ENCODE peak calls at places on chromosome 22, in six cellular contexts. A is SK-N-SH, C is H1, I is K562, N is HepG2, W is GM12878. D is an unnamed sample.

GRCh38 chr22:19824197-19825015 is 30.3 kb downstream of the GNB1L start:
- DNase-seq in A (no peak), C (peak), I (no peak), N (peak), W (no peak), D (no peak)

GRCh38 chr22:49959782-49960158 is 802 bp upstream of the PIM3 start:
- DNase-seq in A (peak), C (no peak), I (no peak), N (peak), W (no peak), D (no peak)

GRCh38 chr22:26548303-26548702 is 36.0 kb upstream of the TFIP11 start:
- DNase-seq in A (no peak), C (no peak), I (no peak), N (no peak), W (no peak), D (no peak)

GRCh38 chr22:49765091-49765771 is 62.4 kb downstream of the BRD1 start:
- DNase-seq in A (peak), C (peak), I (no peak), N (no peak), W (no peak), D (no peak)

GRCh38 chr22:20192972-20193760 is 42.3 kb upstream of the CCDC188 start:
- DNase-seq in A (no peak), C (no peak), I (peak), N (no peak), W (no peak), D (no peak)

GRCh38 chr22:33971561-33971961 is 51.3 kb upstream of the LARGE1 start:
- DNase-seq in A (no peak), C (no peak), I (no peak), N (peak), W (no peak), D (no peak)

GRCh38 chr22:20745177-20745576 is 28.7 kb upstream of the SERPIND1 start:
- DNase-seq in A (no peak), C (no peak), I (no peak), N (no peak), W (no peak), D (no peak)

GRCh38 chr22:47174671-47175111 is 412.2 kb downstream of the TBC1D22A start:
- DNase-seq in A (no peak), C (no peak), I (no peak), N (no peak), W (no peak), D (no peak)

GRCh38 chr22:42434283-42434682 is 2.1 kb upstream of the NFAM1 start:
- DNase-seq in A (peak), C (no peak), I (no peak), N (no peak), W (no peak), D (no peak)

GRCh38 chr22:42433754-42434153 is 1.6 kb upstream of the NFAM1 start:
- DNase-seq in A (no peak), C (no peak), I (no peak), N (no peak), W (no peak), D (no peak)

GRCh38 chr22:42432818-42433217 is 615 bp upstream of the NFAM1 start:
- DNase-seq in A (no peak), C (no peak), I (no peak), N (no peak), W (no peak), D (no peak)

GRCh38 chr22:42436402-42436801 is 4.2 kb upstream of the NFAM1 start:
- DNase-seq in A (no peak), C (no peak), I (no peak), N (no peak), W (no peak), D (no peak)

DNA sequence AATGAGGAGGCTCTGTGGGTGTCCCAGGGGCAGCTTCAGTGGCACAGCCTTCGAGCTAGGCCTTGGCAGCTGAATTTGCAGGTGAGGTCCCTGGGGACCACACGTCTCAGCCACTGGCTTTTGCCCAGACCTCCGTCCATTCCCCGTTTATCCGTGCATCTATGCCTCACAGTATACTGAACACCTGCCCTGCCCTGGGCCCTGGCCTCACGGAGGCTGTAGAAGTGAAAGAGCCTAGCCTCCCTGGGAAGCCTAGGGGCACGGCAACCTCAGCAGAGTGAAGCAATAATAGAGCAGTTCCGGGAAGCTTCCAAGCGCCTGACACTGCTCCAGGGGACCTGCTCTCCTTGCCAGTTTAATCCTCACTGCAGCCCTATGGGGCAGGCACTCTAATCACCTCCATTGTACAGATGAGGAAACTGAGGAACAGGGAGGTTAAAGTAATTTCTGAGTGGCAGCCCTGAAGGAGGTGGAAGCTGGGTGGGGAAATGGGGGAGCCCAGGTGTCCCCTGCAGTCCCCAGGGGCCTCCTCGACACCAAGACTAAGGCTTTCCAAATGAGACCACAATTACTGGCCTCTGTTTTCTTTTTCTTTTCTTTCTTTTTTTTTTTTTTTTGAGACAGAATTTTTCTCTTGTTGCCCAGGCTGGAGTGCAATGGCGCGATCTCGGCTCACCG is 2.7 kb upstream of the NFAM1 start:
- DNase-seq in A (no peak), C (no peak), I (no peak), N (no peak), W (no peak), D (no peak)
- H3K4me2 ChIP-seq in A (no peak), C (no peak), I (no peak), N (peak), W (peak), D (no peak)

DNA sequence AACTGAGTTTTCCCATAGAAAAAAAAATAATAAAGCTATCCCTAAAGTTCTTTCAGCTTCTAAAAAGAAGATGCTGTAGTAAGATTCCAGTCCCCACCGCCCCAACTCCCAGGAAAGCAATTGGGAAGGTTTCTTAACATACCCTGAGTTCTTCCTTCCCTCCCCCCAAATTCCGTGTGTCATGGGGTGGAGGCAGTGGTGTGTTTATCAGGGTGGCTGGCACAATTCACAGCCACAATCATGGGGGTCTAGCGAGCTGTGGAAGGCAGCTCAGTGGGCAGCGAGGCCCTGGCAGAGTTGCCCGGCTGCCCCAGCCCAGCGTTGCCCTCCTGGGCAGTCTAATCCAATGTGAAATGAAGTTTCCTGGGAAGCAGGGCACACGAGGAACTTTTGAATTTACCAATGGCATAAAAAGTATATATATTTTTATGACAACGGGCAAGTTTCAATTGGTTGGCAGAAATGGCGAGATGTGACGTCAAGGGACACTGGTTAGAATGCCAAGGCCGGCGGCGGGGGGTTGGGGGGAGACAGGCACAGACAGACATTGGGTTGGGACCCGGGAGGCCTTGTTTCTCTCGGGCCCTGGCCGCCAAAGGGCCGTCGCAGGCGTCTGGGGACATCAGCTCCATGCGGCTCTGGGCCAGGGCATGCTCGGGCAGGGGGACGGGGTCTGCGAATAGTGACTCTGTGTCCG is 80.7 kb upstream of the PPARA start:
- DNase-seq in A (peak), C (no peak), I (no peak), N (no peak), W (no peak), D (no peak)
- TF ChIP-seq EP300 in A (peak), C (no peak), I (no peak), N (no peak), W (no peak), D (no peak)

GRCh38 chr22:36510966-36511881 is 4.4 kb upstream of the FOXRED2 start:
- DNase-seq in A (peak), C (peak), I (peak), N (peak), W (no peak), D (peak)

GRCh38 chr22:36506637-36507517 is at the start of gene FOXRED2:
- DNase-seq in A (peak), C (peak), I (peak), N (peak), W (no peak), D (peak)

GRCh38 chr22:36507518-36508010 is 724 bp upstream of the FOXRED2 start:
- DNase-seq in A (no peak), C (no peak), I (no peak), N (no peak), W (no peak), D (no peak)

GRCh38 chr22:36512333-36512732 is 5.5 kb upstream of the FOXRED2 start:
- DNase-seq in A (no peak), C (no peak), I (no peak), N (no peak), W (no peak), D (no peak)

DNA sequence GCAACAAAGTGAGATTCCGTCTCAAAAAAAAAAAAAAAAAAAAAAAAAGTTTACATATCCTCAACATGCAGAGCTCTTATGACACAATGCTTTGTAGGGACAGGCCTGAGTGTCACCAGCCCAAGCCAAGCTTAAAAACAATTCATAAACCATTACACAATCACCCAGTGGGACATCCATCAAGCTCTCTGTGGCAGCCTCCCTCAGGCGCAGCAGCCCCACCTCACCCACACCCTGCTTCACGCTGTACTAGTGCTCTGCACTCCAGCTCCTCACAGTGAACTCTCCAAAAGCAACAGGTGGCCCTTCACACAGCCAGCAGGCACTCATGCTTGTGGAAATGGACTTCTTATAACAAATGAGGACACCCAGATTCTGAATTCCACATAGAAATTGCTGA is 3.5 kb upstream of the FOXRED2 start:
- DNase-seq in A (no peak), C (no peak), I (no peak), N (no peak), W (no peak), D (no peak)
- H3K4me2 ChIP-seq in A (no peak), C (no peak), I (no peak), N (no peak), W (no peak), D (no peak)

DNA sequence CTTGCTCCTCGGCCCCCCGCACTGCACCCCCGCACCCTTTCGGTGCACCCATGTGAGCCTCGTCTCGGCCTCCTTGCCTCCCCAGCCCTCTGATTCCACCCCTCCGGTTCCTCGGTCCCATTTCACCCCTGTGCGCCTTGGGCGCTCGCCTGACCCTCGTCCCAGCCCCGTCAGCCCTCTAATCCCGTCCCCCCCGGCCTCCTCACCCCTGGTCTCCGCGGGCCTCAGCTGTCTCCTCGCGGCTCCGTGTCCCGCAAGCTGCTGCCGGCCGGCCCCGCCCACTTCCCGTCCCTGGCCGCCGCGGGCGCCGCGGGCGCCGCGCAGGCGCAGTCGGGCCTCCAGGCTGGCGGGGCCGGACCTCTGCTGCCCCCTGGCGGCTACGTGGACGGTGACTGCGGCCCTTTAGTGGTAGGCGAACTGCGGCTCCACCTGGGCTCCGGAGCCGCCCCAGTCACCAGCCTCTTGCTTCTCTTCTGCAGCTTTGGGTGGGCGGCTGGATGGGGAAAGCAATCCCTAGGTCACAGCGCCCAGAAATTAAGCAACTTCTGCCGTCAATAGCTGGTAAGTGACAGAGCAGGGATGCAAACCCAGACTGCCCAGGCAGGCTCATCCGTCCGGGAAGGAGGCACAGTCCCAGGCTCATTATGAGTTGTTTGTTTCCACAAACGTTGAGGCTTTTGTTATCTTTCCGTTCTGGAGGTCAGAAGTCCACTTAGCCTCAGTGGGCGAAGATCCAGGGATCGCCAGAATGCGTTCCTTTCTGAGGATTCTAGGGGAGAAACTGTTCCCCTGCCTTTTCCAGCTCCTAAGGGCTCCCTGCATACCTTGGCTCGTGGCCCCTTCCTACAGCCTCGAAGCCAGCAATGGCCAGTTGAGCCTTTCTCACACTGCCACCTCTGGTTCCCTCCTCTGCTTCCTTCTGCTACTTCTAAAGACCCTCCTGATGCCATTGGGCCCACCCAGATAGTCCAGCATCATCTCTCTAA is at the start of gene PPM1F:
- DNase-seq in A (peak), C (peak), I (peak), N (peak), W (peak), D (peak)
- TF ChIP-seq EP300 in A (no peak), C (no peak), I (peak), N (no peak), W (no peak), D (no peak)

GRCh38 chr22:22773979-22774738 is 113.5 kb upstream of the IGLL5 start:
- DNase-seq in A (no peak), C (no peak), I (no peak), N (no peak), W (no peak), D (no peak)

GRCh38 chr22:22772396-22772795 is 115.2 kb upstream of the IGLL5 start:
- DNase-seq in A (no peak), C (no peak), I (no peak), N (no peak), W (no peak), D (no peak)

GRCh38 chr22:22771696-22772377 is 115.8 kb upstream of the IGLL5 start:
- DNase-seq in A (no peak), C (no peak), I (no peak), N (no peak), W (no peak), D (no peak)

GRCh38 chr22:22772883-22773282 is 114.7 kb upstream of the IGLL5 start:
- DNase-seq in A (no peak), C (no peak), I (no peak), N (no peak), W (no peak), D (no peak)

DNA sequence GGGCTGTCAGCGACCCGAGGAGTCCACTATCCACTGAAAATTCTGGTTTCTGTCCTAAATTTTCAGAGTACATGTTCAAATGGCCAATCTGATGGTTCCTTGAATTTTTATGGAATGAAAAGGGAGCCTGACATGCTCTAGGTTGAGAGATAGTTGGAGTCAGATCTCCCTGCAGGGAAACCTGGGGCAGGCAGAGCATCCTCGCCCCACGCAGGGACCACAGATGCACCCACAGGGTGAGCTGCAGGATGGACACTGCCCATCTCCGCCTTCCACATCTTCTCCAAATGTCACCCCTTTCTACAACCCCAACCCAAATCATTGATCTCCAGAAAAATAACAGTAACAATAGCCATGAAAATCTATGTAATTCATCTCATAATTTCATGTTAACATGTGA is 114.2 kb upstream of the IGLL5 start:
- DNase-seq in A (no peak), C (no peak), I (no peak), N (no peak), W (no peak), D (no peak)
- H3K4me2 ChIP-seq in A (no peak), C (no peak), I (no peak), N (no peak), W (no peak), D (no peak)

DNA sequence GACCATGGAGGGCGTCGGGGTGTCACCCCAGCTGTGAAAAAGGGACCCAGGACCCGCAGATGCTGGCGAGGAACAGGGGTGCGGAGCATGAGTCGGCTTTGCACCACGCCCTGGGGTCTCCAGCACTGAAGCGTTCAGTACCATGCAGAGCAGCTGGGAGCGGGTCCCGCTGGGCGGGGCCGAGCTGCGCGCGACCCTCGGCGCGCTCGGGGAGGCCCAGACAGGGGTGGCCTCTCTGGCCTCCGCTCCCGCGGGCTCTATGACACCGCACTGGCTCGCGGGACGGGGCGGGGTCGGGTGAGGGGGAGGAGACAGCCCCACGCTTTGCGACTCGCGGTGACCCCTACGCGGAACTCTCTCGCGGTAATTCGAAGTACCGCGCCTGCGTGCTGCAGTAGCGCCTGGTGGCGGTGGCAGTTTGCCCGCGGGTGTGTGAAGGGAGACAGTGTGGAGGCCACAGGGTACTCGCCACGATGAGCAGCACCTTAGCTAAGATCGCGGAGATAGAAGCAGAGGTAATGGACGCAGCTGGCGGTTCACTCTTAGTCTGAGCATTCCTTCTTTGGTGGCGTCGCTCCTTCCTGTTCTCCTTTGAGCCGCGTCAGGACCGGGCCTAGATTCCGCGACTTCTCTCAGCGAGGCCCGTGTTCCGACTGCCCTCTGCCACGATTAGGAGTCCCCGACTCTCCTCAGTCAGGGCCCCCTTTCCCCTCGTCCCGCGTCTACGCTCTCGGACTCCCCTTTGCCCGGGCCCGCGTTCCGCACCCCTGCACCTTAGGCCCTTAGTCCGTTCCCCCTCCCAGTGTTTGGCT is at the start of gene DRG1:
- DNase-seq in A (peak), C (peak), I (peak), N (peak), W (peak), D (peak)
- TF ChIP-seq EP300 in A (no peak), C (no peak), I (no peak), N (no peak), W (no peak), D (no peak)

GRCh38 chr22:24445481-24446290 is 18.3 kb downstream of the ADORA2A start:
- DNase-seq in A (peak), C (no peak), I (peak), N (peak), W (no peak), D (no peak)
- H3K4me2 ChIP-seq in A (peak), C (no peak), I (peak), N (peak), W (no peak), D (no peak)

DNA sequence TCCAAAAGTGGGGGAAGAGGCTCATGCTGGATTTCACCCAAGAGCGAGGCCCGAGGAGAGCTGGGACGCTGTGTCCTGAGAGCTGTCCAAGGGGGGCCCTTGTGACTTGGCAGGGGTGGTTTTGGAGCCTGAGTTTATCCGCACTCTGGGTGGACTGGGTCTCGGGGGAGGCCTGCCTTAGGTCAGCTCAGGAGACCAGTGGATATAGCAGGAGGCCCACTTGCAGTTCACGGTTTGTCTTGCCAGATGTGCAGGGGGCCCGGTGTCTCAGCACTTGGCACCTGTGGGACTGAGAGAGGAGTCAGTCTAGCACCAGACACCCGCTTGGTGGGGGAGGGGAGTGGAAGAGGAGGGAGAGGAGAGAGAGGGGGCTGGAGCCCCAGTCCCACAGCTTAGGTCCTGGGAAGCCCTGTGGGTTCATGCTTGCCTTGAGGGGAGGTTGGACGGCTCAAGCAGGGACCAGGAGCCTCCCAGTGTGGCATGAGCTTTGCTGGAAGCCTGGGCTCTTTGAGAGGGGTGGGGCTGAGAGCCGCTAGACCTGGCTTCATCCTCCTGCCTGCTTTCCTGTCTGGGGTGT is 33.4 kb downstream of the PARVB start:
- DNase-seq in A (no peak), C (no peak), I (no peak), N (no peak), W (no peak), D (no peak)
- TF ChIP-seq EP300 in A (no peak), C (no peak), I (no peak), N (no peak), W (no peak), D (no peak)

GRCh38 chr22:25062378-25063095 is 110.0 kb downstream of the KIAA1671 start:
- DNase-seq in A (peak), C (no peak), I (no peak), N (no peak), W (no peak), D (no peak)
- H3K4me2 ChIP-seq in A (no peak), C (no peak), I (no peak), N (no peak), W (no peak), D (no peak)